ENCODE peak calls at places on chromosome 9, in four cellular contexts. One of them, this sample, is unnamed.

GRCh38 chr9:129175825-129176633 is 2.0 kb downstream of the IER5L start:
- DNase-seq in psoas muscle: peak; percentile 83
- DNase-seq in mammary epithelial cell: peak; percentile 93
- DNase-seq in iPS DF 6.9: no peak
- DNase-seq in this sample: peak; percentile 90

GRCh38 chr9:13750061-13750460 is 470.6 kb upstream of the MPDZ start:
- DNase-seq in psoas muscle: no peak
- DNase-seq in iPS DF 6.9: no peak
- DNase-seq in mammary epithelial cell: peak; percentile 94
- DNase-seq in this sample: no peak

GRCh38 chr9:113973963-113974413 is 97.9 kb downstream of the ZNF618 start:
- DNase-seq in psoas muscle: no peak
- DNase-seq in mammary epithelial cell: no peak
- DNase-seq in iPS DF 6.9: no peak
- DNase-seq in this sample: no peak

GRCh38 chr9:93612796-93613154 is 36.4 kb downstream of the PHF2 start:
- DNase-seq in mammary epithelial cell: peak; percentile 67
- DNase-seq in iPS DF 6.9: no peak
- DNase-seq in psoas muscle: no peak
- DNase-seq in this sample: no peak

GRCh38 chr9:76302947-76303550 is 91.2 kb downstream of the RFK start:
- DNase-seq in iPS DF 6.9: no peak
- DNase-seq in mammary epithelial cell: peak; percentile 26
- DNase-seq in psoas muscle: no peak
- DNase-seq in this sample: no peak

GRCh38 chr9:93121316-93122241 is 12.5 kb downstream of the NINJ1 start:
- DNase-seq in mammary epithelial cell: no peak
- DNase-seq in iPS DF 6.9: no peak
- DNase-seq in psoas muscle: no peak
- DNase-seq in this sample: peak; percentile 40

GRCh38 chr9:91163773-91164471 is 197.8 kb downstream of the AUH start:
- DNase-seq in mammary epithelial cell: no peak
- DNase-seq in psoas muscle: no peak
- DNase-seq in iPS DF 6.9: no peak
- DNase-seq in this sample: no peak

GRCh38 chr9:137277329-137278041 is at the start of gene TOR4A:
- DNase-seq in iPS DF 6.9: no peak
- DNase-seq in psoas muscle: peak; percentile 81
- DNase-seq in mammary epithelial cell: no peak
- DNase-seq in this sample: peak; percentile 95

DNA sequence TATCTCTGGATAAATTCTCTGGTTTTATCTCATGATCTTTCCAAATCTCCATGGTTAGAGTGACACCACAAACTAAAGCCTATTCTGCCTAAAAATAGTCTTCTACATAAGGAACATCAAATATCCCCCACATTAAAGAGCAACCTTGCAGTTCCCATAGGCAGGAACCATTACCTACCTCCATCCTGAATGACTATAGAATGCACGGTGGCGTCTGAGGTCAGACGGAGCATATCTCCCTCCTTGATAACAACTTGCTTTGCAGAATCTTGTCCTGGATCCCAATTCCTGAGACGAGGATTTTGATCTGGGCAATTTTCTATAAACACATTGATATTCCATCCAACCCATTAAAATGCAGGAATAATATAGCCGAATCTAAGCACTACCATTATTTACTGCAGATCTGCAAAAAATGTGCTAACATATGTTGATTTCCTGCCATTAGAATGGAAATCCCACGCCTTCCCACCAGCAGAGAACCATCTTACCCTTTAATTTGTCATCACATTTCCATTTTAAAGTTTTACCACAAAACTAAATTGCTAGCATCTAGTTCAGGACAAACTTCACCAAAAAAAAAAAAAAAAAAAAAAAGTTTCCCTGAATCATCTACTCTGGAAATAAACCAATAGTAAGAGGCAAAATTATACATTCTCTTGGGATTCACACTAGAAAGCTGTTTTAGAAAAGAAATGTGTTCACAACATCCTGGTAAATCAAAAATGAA is 22.1 kb downstream of the CEMIP2 start:
- DNase-seq in mammary epithelial cell: no peak
- DNase-seq in psoas muscle: no peak
- DNase-seq in iPS DF 6.9: no peak
- DNase-seq in this sample: no peak
- H3K4me1 ChIP-seq in mammary epithelial cell: peaks cover 27% of the 10 kb centered on the region
- H3K4me1 ChIP-seq in psoas muscle: peaks cover 11% of the 10 kb centered on the region
- H3K4me1 ChIP-seq in iPS DF 6.9: peaks cover 7% of the 10 kb centered on the region
- H3K4me1 ChIP-seq in this sample: peaks cover 44% of the 10 kb centered on the region

GRCh38 chr9:123401879-123402513 is 46.0 kb downstream of the CRB2 start:
- DNase-seq in psoas muscle: no peak
- DNase-seq in mammary epithelial cell: peak; percentile 11
- DNase-seq in iPS DF 6.9: no peak
- DNase-seq in this sample: no peak

GRCh38 chr9:123397975-123398374 is 42.0 kb downstream of the CRB2 start:
- DNase-seq in mammary epithelial cell: no peak
- DNase-seq in psoas muscle: no peak
- DNase-seq in iPS DF 6.9: no peak
- DNase-seq in this sample: no peak

GRCh38 chr9:123402981-123403509 is 47.0 kb downstream of the CRB2 start:
- DNase-seq in iPS DF 6.9: no peak
- DNase-seq in psoas muscle: no peak
- DNase-seq in mammary epithelial cell: no peak
- DNase-seq in this sample: no peak

GRCh38 chr9:123399803-123400378 is 43.9 kb downstream of the CRB2 start:
- DNase-seq in psoas muscle: no peak
- DNase-seq in mammary epithelial cell: no peak
- DNase-seq in iPS DF 6.9: no peak
- DNase-seq in this sample: no peak

DNA sequence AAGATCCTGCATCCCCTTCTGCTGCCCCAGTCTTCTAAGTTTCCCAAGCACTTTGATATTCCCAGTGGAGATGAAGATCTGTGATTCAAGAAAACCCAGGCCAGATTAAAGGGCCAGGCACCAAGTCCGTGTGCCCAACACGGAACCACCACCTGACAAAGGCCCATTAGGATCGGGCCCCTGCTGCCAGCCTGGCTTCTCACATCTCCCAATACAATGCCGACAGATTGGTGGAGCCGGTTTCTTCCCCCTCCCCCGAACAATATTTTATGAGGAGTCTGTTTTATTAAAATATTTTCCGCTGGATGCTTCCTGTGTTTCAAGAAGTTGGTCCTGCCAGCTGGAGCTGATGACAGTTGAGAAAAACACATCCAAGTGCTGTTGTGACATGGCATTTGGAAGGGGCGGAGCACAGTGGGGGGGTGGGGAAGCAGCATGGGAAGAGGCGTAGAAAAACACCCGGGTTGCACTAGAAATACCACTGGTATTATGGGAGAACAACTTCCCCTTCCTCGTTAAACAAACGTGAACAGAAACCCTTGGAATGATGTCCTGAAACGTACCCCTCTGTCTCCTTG is 45.0 kb downstream of the CRB2 start:
- DNase-seq in mammary epithelial cell: no peak
- DNase-seq in iPS DF 6.9: no peak
- DNase-seq in psoas muscle: no peak
- DNase-seq in this sample: no peak
- H3K27ac ChIP-seq in mammary epithelial cell: no peak overlapping the region
- H3K27ac ChIP-seq in iPS DF 6.9: no peak overlapping the region
- H3K27ac ChIP-seq in psoas muscle: no peak overlapping the region
- H3K27ac ChIP-seq in this sample: peak overlapping the region; percentile 8

DNA sequence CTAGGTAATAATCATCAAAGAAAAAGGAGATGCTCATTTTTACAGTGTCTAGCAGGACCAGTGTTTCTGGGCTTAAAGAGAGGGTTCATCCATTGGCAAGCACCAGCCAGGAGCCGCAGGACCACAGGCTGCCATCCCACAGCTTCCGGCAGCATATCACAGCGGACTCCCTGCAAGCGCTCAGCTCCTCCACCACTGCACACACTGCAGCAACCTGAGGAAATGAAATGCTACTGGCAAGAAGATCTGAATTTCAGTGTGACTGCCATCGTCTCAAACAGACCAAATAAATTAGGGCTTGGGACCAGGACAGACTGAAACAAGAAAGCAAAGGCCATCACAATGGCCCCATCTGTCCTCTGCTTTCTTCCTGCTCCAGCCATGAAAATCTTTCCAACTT is 114.2 kb downstream of the TTC39B start:
- DNase-seq in psoas muscle: no peak
- DNase-seq in iPS DF 6.9: no peak
- DNase-seq in mammary epithelial cell: no peak
- DNase-seq in this sample: no peak
- H3K4me1 ChIP-seq in psoas muscle: no peaks in the 10 kb centered on the region
- H3K4me1 ChIP-seq in iPS DF 6.9: no peaks in the 10 kb centered on the region
- H3K4me1 ChIP-seq in mammary epithelial cell: no peaks in the 10 kb centered on the region
- H3K4me1 ChIP-seq in this sample: no peaks in the 10 kb centered on the region

GRCh38 chr9:35736201-35736633 is 3.8 kb downstream of the CREB3 start:
- DNase-seq in iPS DF 6.9: no peak
- DNase-seq in mammary epithelial cell: peak; percentile 67
- DNase-seq in psoas muscle: peak; percentile 49
- DNase-seq in this sample: peak; percentile 64
- H3K27ac ChIP-seq in iPS DF 6.9: no peak overlapping the region
- H3K27ac ChIP-seq in mammary epithelial cell: no peak overlapping the region
- H3K27ac ChIP-seq in psoas muscle: peak overlapping the region; percentile 53
- H3K27ac ChIP-seq in this sample: peak overlapping the region; percentile 38

GRCh38 chr9:72911816-72912215 is 41.0 kb downstream of the ALDH1A1 start:
- DNase-seq in iPS DF 6.9: no peak
- DNase-seq in mammary epithelial cell: no peak
- DNase-seq in psoas muscle: no peak
- DNase-seq in this sample: no peak

GRCh38 chr9:72909428-72909827 is 43.4 kb downstream of the ALDH1A1 start:
- DNase-seq in iPS DF 6.9: no peak
- DNase-seq in psoas muscle: no peak
- DNase-seq in mammary epithelial cell: no peak
- DNase-seq in this sample: no peak

GRCh38 chr9:72913382-72914009 is 39.4 kb downstream of the ALDH1A1 start:
- DNase-seq in mammary epithelial cell: no peak
- DNase-seq in psoas muscle: no peak
- DNase-seq in iPS DF 6.9: no peak
- DNase-seq in this sample: no peak

GRCh38 chr9:72912476-72913381 is 40.1 kb downstream of the ALDH1A1 start:
- DNase-seq in mammary epithelial cell: no peak
- DNase-seq in iPS DF 6.9: no peak
- DNase-seq in psoas muscle: no peak
- DNase-seq in this sample: no peak

GRCh38 chr9:72911247-72911775 is 41.5 kb downstream of the ALDH1A1 start:
- DNase-seq in psoas muscle: no peak
- DNase-seq in iPS DF 6.9: no peak
- DNase-seq in mammary epithelial cell: no peak
- DNase-seq in this sample: no peak
- H3K4me1 ChIP-seq in psoas muscle: no peaks in the 10 kb centered on the region
- H3K4me1 ChIP-seq in iPS DF 6.9: no peaks in the 10 kb centered on the region
- H3K4me1 ChIP-seq in mammary epithelial cell: no peaks in the 10 kb centered on the region
- H3K4me1 ChIP-seq in this sample: no peaks in the 10 kb centered on the region

GRCh38 chr9:82101475-82101874 is 112.9 kb downstream of the SPATA31D1 start:
- DNase-seq in mammary epithelial cell: no peak
- DNase-seq in iPS DF 6.9: no peak
- DNase-seq in psoas muscle: no peak
- DNase-seq in this sample: no peak
- H3K27ac ChIP-seq in mammary epithelial cell: no peak overlapping the region
- H3K27ac ChIP-seq in iPS DF 6.9: no peak overlapping the region
- H3K27ac ChIP-seq in psoas muscle: no peak overlapping the region
- H3K27ac ChIP-seq in this sample: no peak overlapping the region

GRCh38 chr9:70594546-70594945 is 180.1 kb upstream of the KLF9 start:
- DNase-seq in mammary epithelial cell: peak; percentile 23
- DNase-seq in iPS DF 6.9: no peak
- DNase-seq in psoas muscle: no peak
- DNase-seq in this sample: no peak

GRCh38 chr9:70600479-70600878 is 186.0 kb upstream of the KLF9 start:
- DNase-seq in mammary epithelial cell: no peak
- DNase-seq in psoas muscle: no peak
- DNase-seq in iPS DF 6.9: no peak
- DNase-seq in this sample: no peak

GRCh38 chr9:70595211-70595610 is 180.8 kb upstream of the KLF9 start:
- DNase-seq in mammary epithelial cell: no peak
- DNase-seq in psoas muscle: no peak
- DNase-seq in iPS DF 6.9: no peak
- DNase-seq in this sample: no peak

GRCh38 chr9:70601000-70601929 is 186.8 kb upstream of the KLF9 start:
- DNase-seq in iPS DF 6.9: no peak
- DNase-seq in mammary epithelial cell: peak; percentile 70
- DNase-seq in psoas muscle: peak; percentile 98
- DNase-seq in this sample: peak; percentile 86

DNA sequence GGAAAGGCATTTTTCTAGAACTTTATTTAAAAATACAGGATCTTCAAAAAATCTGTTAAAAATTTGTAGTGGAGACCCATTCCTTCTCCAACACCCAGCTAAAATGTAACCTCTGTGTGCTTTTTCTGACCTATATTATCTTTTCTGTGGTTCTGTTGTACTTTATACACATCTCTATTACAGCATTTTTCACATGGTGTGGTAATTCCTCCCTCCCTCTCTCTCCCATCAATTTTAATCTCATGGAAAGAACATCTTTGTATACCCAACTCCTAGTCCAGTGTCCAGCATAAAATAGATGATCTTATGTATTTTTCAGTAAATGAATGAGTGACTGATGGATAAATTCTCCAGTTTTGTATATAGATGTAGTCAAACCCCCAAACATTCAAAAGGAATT is 183.4 kb upstream of the KLF9 start:
- DNase-seq in mammary epithelial cell: no peak
- DNase-seq in psoas muscle: no peak
- DNase-seq in iPS DF 6.9: no peak
- DNase-seq in this sample: no peak
- H3K4me1 ChIP-seq in mammary epithelial cell: peaks cover 17% of the 10 kb centered on the region
- H3K4me1 ChIP-seq in psoas muscle: peaks cover 43% of the 10 kb centered on the region
- H3K4me1 ChIP-seq in iPS DF 6.9: no peaks in the 10 kb centered on the region
- H3K4me1 ChIP-seq in this sample: peaks cover 25% of the 10 kb centered on the region

DNA sequence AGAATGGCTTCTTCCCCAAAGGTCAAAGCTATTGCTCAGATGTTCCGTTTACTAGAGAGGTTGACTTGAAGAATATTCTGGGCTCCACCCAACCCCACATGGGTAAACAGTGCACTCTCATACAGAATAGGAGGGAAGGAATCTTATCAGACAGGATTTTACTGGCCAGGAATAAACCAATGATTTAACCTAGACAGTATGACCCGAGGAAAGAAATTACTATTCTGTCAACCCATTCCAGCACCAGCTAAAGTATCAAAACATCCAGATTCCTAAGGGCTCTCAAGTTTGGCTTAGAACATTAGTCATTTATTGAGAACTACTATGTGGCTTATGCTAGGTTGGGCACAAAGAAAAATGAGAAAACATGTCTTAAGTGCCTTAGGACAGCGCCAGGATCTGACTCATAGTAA is 493.6 kb upstream of the KLF4 start:
- DNase-seq in psoas muscle: no peak
- DNase-seq in mammary epithelial cell: peak; percentile 70
- DNase-seq in iPS DF 6.9: no peak
- DNase-seq in this sample: no peak
- H3K27ac ChIP-seq in psoas muscle: no peak overlapping the region
- H3K27ac ChIP-seq in mammary epithelial cell: no peak overlapping the region
- H3K27ac ChIP-seq in iPS DF 6.9: no peak overlapping the region
- H3K27ac ChIP-seq in this sample: no peak overlapping the region

DNA sequence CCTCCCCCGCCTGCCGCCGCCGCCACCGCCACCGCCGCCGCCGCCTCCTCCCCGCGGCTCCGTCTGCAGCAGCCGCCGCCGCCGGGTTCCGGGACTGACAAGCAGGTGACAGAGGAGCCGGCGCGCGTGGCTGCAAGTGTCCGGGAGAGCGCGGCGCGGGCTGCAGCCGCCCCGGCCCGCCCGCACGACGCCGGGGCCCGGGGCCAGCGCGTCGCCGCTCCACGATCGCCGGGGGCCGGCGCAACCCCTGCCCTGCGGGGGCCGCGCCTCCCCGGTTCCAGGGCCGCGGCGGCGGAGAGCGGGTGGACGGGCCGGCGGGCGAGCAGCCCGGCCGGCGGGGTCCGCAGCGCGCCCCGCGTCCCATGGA is 343 bp downstream of the LMX1B start:
- DNase-seq in psoas muscle: no peak
- DNase-seq in mammary epithelial cell: no peak
- DNase-seq in iPS DF 6.9: no peak
- DNase-seq in this sample: no peak
- H3K4me1 ChIP-seq in psoas muscle: peaks cover 13% of the 10 kb centered on the region
- H3K4me1 ChIP-seq in mammary epithelial cell: peaks cover 37% of the 10 kb centered on the region
- H3K4me1 ChIP-seq in iPS DF 6.9: peaks cover 9% of the 10 kb centered on the region
- H3K4me1 ChIP-seq in this sample: peaks cover 45% of the 10 kb centered on the region

This sample was measured in lower lobe of right lung.